ENCODE peak calls at places on chromosomes 6 and 20, in eight cellular contexts. N is heart right ventricle, I is colonic mucosa, M is psoas muscle, D is lung, Z is body of pancreas, C is A549, X is left ventricle myocardium inferior. S is an unnamed sample. For H3K4me1, the result is how much of the 10 kb centered on the place peaks cover.

GRCh38 chr6:4904461-4904860 is 99.4 kb downstream of the RPP40 start:
- DNase-seq in N (no peak), I (no peak), M (no peak), D (no peak), Z (no peak), C (no peak), X (no peak), S (no peak)

GRCh38 chr6:163705923-163706322 is 291.4 kb downstream of the QKI start:
- DNase-seq in N (no peak), I (no peak), M (no peak), D (no peak), Z (no peak), C (no peak), X (no peak), S (no peak)

GRCh38 chr20:21677261-21677660 is 28.2 kb upstream of the PAX1 start:
- DNase-seq in N (no peak), I (no peak), M (no peak), D (no peak), Z (no peak), C (no peak), X (no peak), S (no peak)

GRCh38 chr6:26022166-26022510 is 59.5 kb downstream of the TRIM38 start:
- DNase-seq in N (peak), I (peak), M (no peak), D (no peak), Z (peak), C (no peak), X (no peak), S (peak)

GRCh38 chr6:168415149-168415992 is 25.6 kb upstream of the SMOC2 start:
- DNase-seq in N (peak), I (no peak), M (no peak), D (no peak), Z (no peak), C (no peak), X (peak), S (no peak)

GRCh38 chr20:12482661-12483060 is 526.1 kb upstream of the SPTLC3 start:
- DNase-seq in N (no peak), I (no peak), M (no peak), D (no peak), Z (no peak), C (no peak), X (no peak), S (no peak)

GRCh38 chr6:127949251-127949650 is 48.4 kb upstream of the THEMIS start:
- DNase-seq in N (no peak), I (no peak), M (no peak), D (no peak), Z (no peak), C (no peak), X (no peak), S (no peak)

GRCh38 chr6:2748183-2748582 is 2.5 kb downstream of the MYLK4 start:
- DNase-seq in N (no peak), I (no peak), M (no peak), D (no peak), Z (no peak), C (no peak), X (no peak), S (peak)

GRCh38 chr20:46139908-46140482 is 21.9 kb downstream of the CD40 start:
- DNase-seq in N (no peak), I (no peak), M (no peak), D (no peak), Z (no peak), C (no peak), X (no peak), S (no peak)

GRCh38 chr6:109381747-109382575 is at the start of gene CD164:
- DNase-seq in N (peak), I (peak), M (peak), D (peak), Z (peak), C (peak), X (peak), S (peak)

GRCh38 chr6:52551483-52552277 is 25.2 kb downstream of the TRAM2 start:
- DNase-seq in N (peak), I (peak), M (peak), D (peak), Z (peak), C (no peak), X (peak), S (no peak)

GRCh38 chr20:25230177-25230831 is 17.6 kb upstream of the PYGB start:
- DNase-seq in N (no peak), I (no peak), M (no peak), D (no peak), Z (no peak), C (no peak), X (no peak), S (no peak)

GRCh38 chr20:10853176-10853575 is 179.4 kb upstream of the JAG1 start:
- DNase-seq in N (no peak), I (no peak), M (no peak), D (no peak), Z (no peak), C (no peak), X (no peak), S (no peak)

GRCh38 chr20:52972965-52973819 is 1.0 kb downstream of the TSHZ2 start:
- DNase-seq in N (no peak), I (no peak), M (peak), D (no peak), Z (no peak), C (no peak), X (peak), S (no peak)

GRCh38 chr6:155185544-155185943 is 78.3 kb upstream of the CLDN20 start:
- DNase-seq in N (no peak), I (peak), M (no peak), D (no peak), Z (no peak), C (peak), X (no peak), S (peak)

GRCh38 chr6:109183109-109183508 is 87.8 kb downstream of the CEP57L1 start:
- DNase-seq in N (no peak), I (no peak), M (no peak), D (no peak), Z (no peak), C (no peak), X (no peak), S (no peak)

GRCh38 chr6:134750669-134751068 is 199.2 kb downstream of the ALDH8A1 start:
- DNase-seq in N (no peak), I (no peak), M (no peak), D (no peak), Z (no peak), C (no peak), X (no peak), S (no peak)

GRCh38 chr6:4114123-4114522 is 21.3 kb downstream of the ECI2 start:
- DNase-seq in N (no peak), I (no peak), M (no peak), D (no peak), Z (no peak), C (no peak), X (no peak), S (no peak)

GRCh38 chr6:98324406-98324930 is 509.9 kb upstream of the POU3F2 start:
- DNase-seq in N (no peak), I (no peak), M (no peak), D (no peak), Z (no peak), C (no peak), X (no peak), S (no peak)

GRCh38 chr6:105844275-105844848 is 241.8 kb upstream of the PRDM1 start:
- DNase-seq in N (peak), I (no peak), M (peak), D (no peak), Z (no peak), C (no peak), X (peak), S (no peak)

GRCh38 chr6:113595921-113596376 is 261.2 kb upstream of the MARCKS start:
- DNase-seq in N (peak), I (peak), M (no peak), D (no peak), Z (no peak), C (no peak), X (no peak), S (no peak)

GRCh38 chr20:63969851-63970713 is at the start of gene ZNF512B:
- DNase-seq in N (peak), I (no peak), M (peak), D (peak), Z (peak), C (peak), X (peak), S (peak)

GRCh38 chr6:63565058-63565726 is 7.1 kb upstream of the LOC128125822 start:
- DNase-seq in N (no peak), I (peak), M (no peak), D (no peak), Z (no peak), C (peak), X (no peak), S (peak)

GRCh38 chr6:32603888-32604287 is 14.2 kb upstream of the HLA-DRB1 start:
- DNase-seq in N (no peak), I (no peak), M (no peak), D (no peak), Z (no peak), C (no peak), X (no peak), S (no peak)

GRCh38 chr6:122141246-122141645 is 258.2 kb upstream of the HSF2 start:
- DNase-seq in N (no peak), I (no peak), M (no peak), D (no peak), Z (no peak), C (no peak), X (no peak), S (no peak)

GRCh38 chr20:5797843-5798462 is 47.8 kb downstream of the SHLD1 start:
- DNase-seq in N (no peak), I (no peak), M (no peak), D (no peak), Z (no peak), C (no peak), X (no peak), S (no peak)

GRCh38 chr6:154617175-154617574 is 106.7 kb upstream of the CNKSR3 start:
- DNase-seq in N (no peak), I (no peak), M (no peak), D (no peak), Z (no peak), C (no peak), X (no peak), S (no peak)

GRCh38 chr6:121678245-121678644 is 242.8 kb downstream of the GJA1 start:
- DNase-seq in N (no peak), I (no peak), M (no peak), D (no peak), Z (no peak), C (no peak), X (no peak), S (peak)

GRCh38 chr20:33532753-33533459 is 43.0 kb downstream of the CBFA2T2 start:
- DNase-seq in N (no peak), I (no peak), M (no peak), D (no peak), Z (no peak), C (no peak), X (no peak), S (no peak)

GRCh38 chr6:43005844-43006243 is 7.9 kb downstream of the MEA1 start:
- DNase-seq in N (no peak), I (no peak), M (no peak), D (no peak), Z (no peak), C (no peak), X (no peak), S (no peak)
- H3K4me1 ChIP-seq in N (under half), I (under half), M (under half), D (under half), Z (under half), C (under half), X (under half), S (under half)

DNA sequence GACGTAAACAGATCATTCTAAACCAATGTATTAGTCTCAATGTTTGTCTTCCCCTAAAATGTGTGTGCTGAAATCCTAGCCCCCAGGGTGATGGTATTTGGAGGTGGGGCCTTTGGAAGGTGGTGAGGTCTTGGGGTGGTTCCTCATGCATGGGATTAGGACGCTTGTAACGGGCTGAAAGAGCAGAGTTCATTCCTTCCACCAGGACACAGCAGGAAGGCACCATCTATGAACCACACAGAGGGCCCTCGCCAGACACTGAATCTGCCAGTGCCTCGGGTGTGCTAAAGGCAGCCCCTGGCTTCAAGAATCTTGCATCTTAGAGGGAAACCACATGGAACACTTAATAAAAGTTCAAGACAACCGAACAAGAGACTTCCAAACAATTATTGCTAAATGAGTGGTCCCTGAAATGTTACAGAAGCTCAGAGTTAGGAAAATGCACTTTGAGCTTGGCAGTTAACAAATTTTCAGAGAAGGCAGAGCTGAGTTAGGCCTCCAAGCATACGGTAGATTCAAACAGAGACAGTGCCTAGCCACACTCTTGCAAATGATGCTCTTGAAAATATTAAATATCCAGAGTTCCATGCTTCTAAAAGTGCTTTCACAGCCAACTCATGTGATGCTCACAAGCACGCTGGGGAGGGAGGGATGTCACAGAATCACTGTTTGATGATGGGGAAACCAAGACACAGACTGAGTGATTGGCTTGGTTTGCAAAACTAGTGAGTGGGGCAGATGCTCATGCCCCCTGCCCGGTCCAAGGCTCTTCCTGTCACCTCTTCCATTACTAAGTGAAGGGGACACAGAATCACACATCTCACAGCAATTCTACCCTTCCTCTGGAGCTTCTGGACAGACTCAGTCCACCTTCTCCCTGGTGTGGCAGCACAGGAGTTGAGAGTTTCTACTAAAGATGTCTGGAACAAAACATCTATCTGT is 27.4 kb downstream of the TBC1D7 start:
- DNase-seq in N (no peak), I (no peak), M (no peak), D (no peak), Z (no peak), C (no peak), X (no peak), S (no peak)
- H3K4me1 ChIP-seq in N (under half), I (under half), M (under half), D (under half), Z (under half), C (under half), X (half or more), S (under half)

GRCh38 chr6:45423901-45424627 is 46.3 kb upstream of the SUPT3H start:
- DNase-seq in N (peak), I (no peak), M (peak), D (peak), Z (no peak), C (no peak), X (peak), S (no peak)

GRCh38 chr6:45422541-45423110 is 44.9 kb upstream of the SUPT3H start:
- DNase-seq in N (peak), I (peak), M (peak), D (peak), Z (peak), C (no peak), X (peak), S (peak)

GRCh38 chr6:45421700-45422540 is 44.2 kb upstream of the SUPT3H start:
- DNase-seq in N (peak), I (peak), M (peak), D (peak), Z (peak), C (peak), X (peak), S (peak)

GRCh38 chr6:45424628-45424955 is 46.9 kb upstream of the SUPT3H start:
- DNase-seq in N (no peak), I (no peak), M (no peak), D (no peak), Z (no peak), C (no peak), X (no peak), S (no peak)

DNA sequence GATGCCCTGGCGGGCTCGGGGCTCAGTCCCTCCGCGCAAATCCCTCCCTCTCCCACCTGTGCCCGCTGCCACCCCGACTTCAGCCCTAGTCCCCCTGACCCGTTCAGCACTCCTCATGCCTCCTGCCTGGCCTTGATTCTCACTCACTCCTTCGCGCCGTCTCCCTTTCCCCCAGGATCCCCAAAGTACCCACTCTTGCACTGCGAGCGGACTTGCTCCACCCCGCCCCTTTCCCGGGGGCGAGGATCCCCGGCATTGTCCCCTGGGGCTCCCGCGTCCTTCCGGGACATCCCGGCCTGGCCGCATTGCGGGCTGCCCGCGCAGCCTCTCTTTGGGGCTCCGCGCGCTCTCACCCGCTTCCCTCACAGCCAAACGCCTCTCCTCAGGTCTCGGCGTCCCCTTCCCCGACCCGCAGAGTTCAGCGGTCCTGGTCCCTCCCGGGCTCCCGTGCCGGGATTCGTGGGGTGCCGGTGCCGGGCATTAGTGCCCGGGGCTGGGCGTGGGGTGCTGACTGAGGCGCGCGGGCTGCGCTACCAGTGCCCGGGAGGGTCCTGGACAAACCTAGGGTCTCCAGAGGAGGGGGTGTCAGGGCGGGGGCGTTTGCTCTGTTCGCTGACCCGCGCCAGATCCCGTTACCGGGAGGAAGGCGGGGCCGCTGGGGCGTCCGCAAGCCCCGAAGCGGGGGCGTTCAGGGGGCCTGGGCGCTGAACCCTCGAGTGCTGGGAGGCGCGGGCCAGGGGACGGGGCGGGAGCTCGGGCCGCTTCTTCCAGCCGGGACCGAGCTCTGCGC is 45.6 kb upstream of the SUPT3H start:
- DNase-seq in N (peak), I (no peak), M (peak), D (no peak), Z (no peak), C (no peak), X (peak), S (no peak)
- H3K4me1 ChIP-seq in N (under half), I (under half), M (under half), D (under half), Z (under half), C (under half), X (under half), S (under half)

DNA sequence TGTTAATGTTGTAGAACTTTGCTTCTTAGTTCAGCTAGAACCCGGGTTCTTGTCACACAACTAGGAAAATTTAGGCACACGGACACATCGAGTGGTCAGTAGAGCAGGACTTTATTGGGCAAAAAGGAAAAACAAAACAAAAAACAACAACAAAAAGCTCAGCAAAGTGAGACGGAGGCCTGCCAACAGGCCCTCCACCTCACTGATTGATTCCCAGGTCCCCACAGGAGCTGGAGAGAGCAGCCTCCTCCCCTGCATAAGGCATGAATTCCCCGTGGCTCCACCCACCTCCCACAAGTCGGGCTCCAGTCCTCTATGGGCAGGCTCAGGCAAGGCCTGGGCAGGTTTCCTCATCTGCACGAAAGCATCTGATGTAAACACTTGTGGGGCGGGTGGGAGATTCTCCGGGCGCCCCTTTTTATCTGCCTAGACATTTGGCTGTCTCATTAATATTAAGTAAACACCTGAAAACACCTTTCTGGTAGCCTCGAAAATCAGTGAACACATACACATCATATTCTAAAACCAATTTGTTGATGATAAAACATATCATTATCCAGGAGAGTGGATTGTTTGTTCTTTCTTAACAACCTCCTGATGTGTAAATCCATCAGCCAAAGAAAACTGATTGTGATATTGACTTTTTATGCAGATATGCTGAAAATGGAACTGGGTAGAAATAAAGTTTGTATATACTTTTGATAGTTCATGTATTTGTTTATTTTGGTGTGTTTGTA is 75.5 kb downstream of the ADGRG6 start:
- DNase-seq in N (no peak), I (peak), M (no peak), D (no peak), Z (no peak), C (no peak), X (no peak), S (peak)
- H3K4me1 ChIP-seq in N (under half), I (under half), M (under half), D (under half), Z (under half), C (half or more), X (under half), S (under half)

GRCh38 chr20:50728981-50729874 is 2.2 kb upstream of the PARD6B start:
- DNase-seq in N (no peak), I (peak), M (no peak), D (peak), Z (peak), C (no peak), X (no peak), S (no peak)

GRCh38 chr20:50727792-50728485 is 3.4 kb upstream of the PARD6B start:
- DNase-seq in N (no peak), I (no peak), M (no peak), D (no peak), Z (peak), C (no peak), X (no peak), S (no peak)

GRCh38 chr20:50729925-50730764 is 1.2 kb upstream of the PARD6B start:
- DNase-seq in N (no peak), I (peak), M (no peak), D (no peak), Z (peak), C (no peak), X (no peak), S (peak)

GRCh38 chr20:50726955-50727791 is 4.2 kb upstream of the PARD6B start:
- DNase-seq in N (no peak), I (no peak), M (no peak), D (no peak), Z (peak), C (no peak), X (no peak), S (no peak)

GRCh38 chr20:50728486-50728980 is 2.8 kb upstream of the PARD6B start:
- DNase-seq in N (no peak), I (no peak), M (no peak), D (no peak), Z (peak), C (no peak), X (no peak), S (no peak)
- H3K4me1 ChIP-seq in N (under half), I (under half), M (under half), D (under half), Z (half or more), C (half or more), X (half or more), S (under half)

GRCh38 chr20:17958326-17959256 is 10.0 kb downstream of the SNX5 start:
- DNase-seq in N (no peak), I (no peak), M (no peak), D (no peak), Z (no peak), C (no peak), X (no peak), S (no peak)
- H3K4me1 ChIP-seq in N (under half), I (under half), M (under half), D (under half), Z (half or more), C (half or more), X (half or more), S (under half)

S was measured in trophoblast cell.